ENCODE peak calls at places on chromosomes 16 and 17, in eight cellular contexts. E is hepatocyte, P is transverse colon, J is gastrocnemius medialis, S is GM23338, Z is heart right ventricle, C is heart left ventricle, A is PC-3. L is an unnamed sample. For H3K36me3, the result is how much of the 10 kb centered on the place peaks cover.

GRCh38 chr16:24198807-24199533 is 57.2 kb upstream of the CACNG3 start:
- DNase-seq in E (peak), P (no peak), J (no peak), S (no peak), Z (no peak), C (no peak), A (no peak), L (no peak)

GRCh38 chr16:62225675-62226074 is 189.4 kb upstream of the CDH8 start:
- DNase-seq in E (peak), P (peak), J (no peak), S (peak), Z (peak), C (peak), A (peak), L (peak)

GRCh38 chr16:80084614-80085013 is 456.2 kb upstream of the DYNLRB2 start:
- DNase-seq in E (peak), P (peak), J (peak), S (peak), Z (peak), C (no peak), A (peak), L (peak)

GRCh38 chr17:63406689-63407330 is 39.3 kb downstream of the CYB561 start:
- DNase-seq in E (peak), P (peak), J (peak), S (peak), Z (peak), C (no peak), A (peak), L (no peak)

GRCh38 chr16:89019511-89019910 is 42.5 kb upstream of the CBFA2T3 start:
- DNase-seq in E (no peak), P (no peak), J (no peak), S (no peak), Z (no peak), C (peak), A (no peak), L (peak)

GRCh38 chr17:29582767-29583166 is 6.7 kb downstream of the GIT1 start:
- DNase-seq in E (no peak), P (no peak), J (no peak), S (no peak), Z (no peak), C (no peak), A (no peak), L (no peak)

GRCh38 chr17:43645765-43646481 is 15.8 kb downstream of the MEOX1 start:
- DNase-seq in E (peak), P (peak), J (peak), S (peak), Z (peak), C (peak), A (peak), L (peak)

GRCh38 chr16:21101631-21102420 is 48.8 kb downstream of the DNAH3 start:
- DNase-seq in E (peak), P (peak), J (no peak), S (peak), Z (no peak), C (no peak), A (peak), L (peak)

GRCh38 chr17:55783684-55784245 is 32.9 kb downstream of the PCTP start:
- DNase-seq in E (peak), P (peak), J (peak), S (no peak), Z (peak), C (peak), A (no peak), L (peak)

GRCh38 chr17:51120357-51120738 is 320 bp downstream of the SPAG9 start:
- DNase-seq in E (no peak), P (peak), J (no peak), S (no peak), Z (no peak), C (no peak), A (no peak), L (no peak)

GRCh38 chr16:57763290-57764005 is 27.9 kb downstream of the KATNB1 start:
- DNase-seq in E (no peak), P (no peak), J (no peak), S (no peak), Z (no peak), C (no peak), A (no peak), L (no peak)

GRCh38 chr17:57406981-57407286 is 150.6 kb downstream of the MSI2 start:
- DNase-seq in E (no peak), P (no peak), J (no peak), S (no peak), Z (no peak), C (no peak), A (no peak), L (no peak)

GRCh38 chr17:488993-489757 is 136.6 kb upstream of the RPH3AL start:
- DNase-seq in E (no peak), P (no peak), J (no peak), S (peak), Z (no peak), C (no peak), A (no peak), L (no peak)

GRCh38 chr16:49277386-49277742 is 4.3 kb downstream of the CBLN1 start:
- DNase-seq in E (no peak), P (no peak), J (no peak), S (peak), Z (no peak), C (no peak), A (no peak), L (no peak)

GRCh38 chr16:55136356-55136755 is 187.6 kb upstream of the IRX6 start:
- DNase-seq in E (peak), P (no peak), J (no peak), S (no peak), Z (no peak), C (no peak), A (no peak), L (no peak)

GRCh38 chr16:73060948-73061495 is 13.1 kb upstream of the ZFHX3 start:
- DNase-seq in E (no peak), P (no peak), J (no peak), S (peak), Z (no peak), C (no peak), A (no peak), L (no peak)

GRCh38 chr17:56597495-56597990 is 4.0 kb downstream of the NOG start:
- DNase-seq in E (peak), P (no peak), J (no peak), S (peak), Z (no peak), C (peak), A (peak), L (no peak)

GRCh38 chr17:82022310-82022980 is at the start of gene CENPX:
- DNase-seq in E (no peak), P (no peak), J (no peak), S (no peak), Z (no peak), C (no peak), A (no peak), L (no peak)

GRCh38 chr17:7083592-7083991 is 3.5 kb upstream of the CLEC10A start:
- DNase-seq in E (no peak), P (no peak), J (no peak), S (no peak), Z (no peak), C (no peak), A (peak), L (no peak)

GRCh38 chr17:67108411-67108810 is 64.1 kb downstream of the CACNG1 start:
- DNase-seq in E (no peak), P (no peak), J (no peak), S (no peak), Z (no peak), C (no peak), A (no peak), L (no peak)
- H3K36me3 ChIP-seq in E (under half), P (under half), J (under half), S (under half), Z (under half), C (under half), A (under half), L (half or more)

DNA sequence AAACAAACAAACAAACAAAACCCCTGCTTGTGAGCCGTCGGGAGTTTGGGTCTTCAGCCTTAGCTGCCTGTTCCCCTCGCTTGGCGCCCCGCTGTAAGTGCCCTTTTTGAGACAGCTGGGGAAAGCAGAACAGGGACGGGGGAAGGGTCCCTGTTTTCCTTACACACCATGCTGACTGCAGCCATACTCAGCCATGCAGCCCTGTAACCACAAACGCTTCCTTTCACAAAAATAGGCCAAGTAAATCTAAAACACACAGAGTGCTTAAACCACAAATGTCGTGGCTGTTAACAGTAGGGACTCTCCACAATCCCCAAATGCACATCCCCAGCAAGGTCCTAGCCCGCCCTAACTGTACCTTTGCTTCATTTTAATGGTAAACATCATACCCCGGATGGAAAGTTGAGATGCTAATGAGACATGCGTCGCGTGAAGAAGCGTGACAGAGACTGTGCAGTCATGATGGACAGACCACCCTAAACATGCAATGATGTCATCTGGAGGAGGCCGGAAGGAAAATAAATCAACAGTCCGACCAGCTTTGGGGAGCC is 129.9 kb downstream of the MGAT5B start:
- DNase-seq in E (no peak), P (peak), J (no peak), S (no peak), Z (no peak), C (no peak), A (no peak), L (no peak)
- H3K27ac ChIP-seq in E (no peak), P (no peak), J (no peak), S (no peak), Z (no peak), C (peak), A (no peak), L (no peak)

DNA sequence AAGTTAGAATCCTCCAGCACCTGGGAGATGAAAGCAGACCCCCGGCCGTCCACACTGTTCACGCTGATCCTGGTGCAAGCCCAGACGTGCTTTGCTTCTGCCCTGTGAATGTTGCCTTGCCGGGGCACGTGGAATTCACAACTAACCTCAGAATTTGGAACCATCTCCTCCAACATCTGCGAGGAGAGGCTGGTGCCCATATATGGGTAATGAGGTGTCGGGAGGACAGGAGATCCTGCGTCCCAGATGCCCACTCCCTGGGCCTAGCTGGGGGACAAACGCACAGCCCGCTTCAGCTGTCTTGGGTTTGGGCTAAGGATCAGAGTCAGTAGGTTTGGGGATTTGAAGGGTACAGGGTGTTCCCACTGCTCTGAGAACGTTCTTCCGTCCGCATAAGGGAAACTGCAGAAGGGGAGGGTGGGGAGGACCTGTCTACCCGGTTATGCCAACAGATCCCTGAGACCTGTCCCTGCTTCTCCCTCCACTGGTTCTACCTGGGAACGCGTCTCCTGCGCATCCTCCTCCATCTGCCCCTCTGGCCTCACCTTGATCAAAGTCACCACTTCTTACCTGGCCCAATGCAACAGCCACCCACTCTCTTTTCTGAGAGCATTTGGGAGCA is 14.1 kb downstream of the PPL start:
- DNase-seq in E (no peak), P (no peak), J (no peak), S (no peak), Z (no peak), C (no peak), A (no peak), L (no peak)
- TF ChIP-seq CTCF in E (no peak), P (no peak), J (no peak), S (no peak), Z (no peak), C (no peak), A (no peak), L (no peak)

GRCh38 chr16:4700380-4700996 is 7.1 kb downstream of the NUDT16L1 start:
- DNase-seq in E (no peak), P (no peak), J (no peak), S (no peak), Z (no peak), C (no peak), A (no peak), L (no peak)

GRCh38 chr16:4703906-4704305 is 10.5 kb downstream of the NUDT16L1 start:
- DNase-seq in E (no peak), P (no peak), J (no peak), S (no peak), Z (no peak), C (no peak), A (no peak), L (no peak)

GRCh38 chr16:4702466-4702808 is 9.1 kb downstream of the NUDT16L1 start:
- DNase-seq in E (peak), P (no peak), J (no peak), S (no peak), Z (no peak), C (no peak), A (no peak), L (no peak)

GRCh38 chr16:4700997-4701743 is 7.8 kb downstream of the NUDT16L1 start:
- DNase-seq in E (no peak), P (peak), J (no peak), S (no peak), Z (peak), C (no peak), A (no peak), L (peak)

GRCh38 chr16:4701791-4702465 is 8.6 kb downstream of the NUDT16L1 start:
- DNase-seq in E (peak), P (no peak), J (no peak), S (no peak), Z (no peak), C (no peak), A (no peak), L (no peak)
- H3K36me3 ChIP-seq in E (under half), P (under half), J (under half), S (under half), Z (under half), C (under half), A (under half), L (half or more)

GRCh38 chr17:34386343-34386924 is 23.4 kb upstream of the CCL1 start:
- DNase-seq in E (no peak), P (no peak), J (no peak), S (no peak), Z (no peak), C (no peak), A (no peak), L (no peak)
- H3K27ac ChIP-seq in E (no peak), P (no peak), J (no peak), S (no peak), Z (no peak), C (peak), A (no peak), L (no peak)

GRCh38 chr16:84737658-84738057 is 37.9 kb downstream of the USP10 start:
- DNase-seq in E (no peak), P (peak), J (no peak), S (no peak), Z (no peak), C (peak), A (no peak), L (no peak)
- TF ChIP-seq CTCF in E (no peak), P (no peak), J (no peak), S (no peak), Z (no peak), C (no peak), A (no peak), L (no peak)

DNA sequence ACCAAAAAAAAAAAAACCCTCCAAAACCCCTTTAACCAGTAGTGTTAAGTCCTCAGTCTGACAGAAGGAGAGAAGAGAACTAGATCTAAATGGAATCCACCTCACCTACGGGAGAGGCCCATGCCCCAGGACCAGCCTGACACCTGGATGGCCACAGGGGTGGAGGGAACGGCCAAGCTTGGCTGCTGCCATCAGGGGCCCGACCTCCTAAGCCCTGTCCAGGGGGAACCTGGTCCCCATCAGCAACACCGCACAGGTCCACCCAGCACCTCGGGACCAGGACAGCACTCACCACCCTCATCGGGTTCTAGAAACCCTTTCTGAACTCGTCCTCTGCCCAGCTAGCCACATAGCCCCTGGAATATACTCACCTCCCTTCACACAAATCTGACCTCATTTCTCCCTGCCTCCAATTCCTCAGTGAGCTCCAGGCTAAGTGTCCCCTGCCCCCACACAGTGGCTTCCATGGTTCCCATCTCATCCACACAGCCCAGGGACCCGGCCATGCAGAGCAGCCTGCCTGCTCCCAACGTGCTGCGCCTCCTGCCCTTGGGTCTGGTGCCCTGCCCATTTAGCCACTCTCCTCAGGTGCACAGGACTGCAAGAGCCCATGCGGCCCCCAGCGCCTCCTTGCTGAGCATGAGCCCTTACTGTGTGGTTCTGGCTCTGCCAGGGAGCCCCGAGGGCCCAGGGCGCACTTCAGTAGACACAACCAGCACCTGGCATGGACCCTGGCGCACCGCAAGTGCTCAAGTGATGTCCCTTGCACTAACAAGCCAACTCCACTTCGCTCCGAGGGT is 18.3 kb upstream of the CYTH1 start:
- DNase-seq in E (no peak), P (no peak), J (no peak), S (no peak), Z (no peak), C (no peak), A (no peak), L (no peak)
- H3K36me3 ChIP-seq in E (under half), P (under half), J (under half), S (under half), Z (under half), C (under half), A (half or more), L (half or more)

GRCh38 chr16:50332599-50332998 is 36.2 kb downstream of the BRD7 start:
- DNase-seq in E (no peak), P (no peak), J (no peak), S (no peak), Z (no peak), C (no peak), A (no peak), L (no peak)
- H3K27ac ChIP-seq in E (no peak), P (no peak), J (no peak), S (no peak), Z (no peak), C (no peak), A (no peak), L (no peak)